ENCODE peak calls at places on chromosome 6, in seven cellular contexts. C, W, X, V, K, U and J are unnamed samples.

GRCh38 chr6:106102967-106103727 is 17.0 kb downstream of the PRDM1 start:
- DNase-seq in C (no peak), W (no peak), X (no peak), V (no peak), K (no peak), U (no peak), J (no peak)

GRCh38 chr6:3751019-3751729 is at the start of gene PXDC1:
- DNase-seq in C (no peak), W (no peak), X (no peak), V (no peak), K (peak; percentile 84), U (no peak), J (peak; percentile 32)

GRCh38 chr6:44253307-44254101 is 3.8 kb downstream of the SLC35B2 start:
- DNase-seq in C (peak; percentile 32), W (no peak), X (peak; percentile 66), V (no peak), K (peak; percentile 25), U (no peak), J (peak; percentile 52)

GRCh38 chr6:75196051-75196743 is 9.7 kb downstream of the COL12A1 start:
- DNase-seq in C (no peak), W (no peak), X (no peak), V (no peak), K (no peak), U (no peak), J (no peak)

GRCh38 chr6:63307581-63308246 is 12.1 kb downstream of the LGSN start:
- DNase-seq in C (no peak), W (no peak), X (no peak), V (no peak), K (no peak), U (no peak), J (no peak)

GRCh38 chr6:33251390-33252012 is 20.2 kb downstream of the VPS52 start:
- DNase-seq in C (no peak), W (no peak), X (no peak), V (no peak), K (no peak), U (no peak), J (no peak)

GRCh38 chr6:95866732-95867131 is 149.0 kb upstream of the FUT9 start:
- DNase-seq in C (no peak), W (no peak), X (peak; percentile 41), V (no peak), K (no peak), U (no peak), J (no peak)

GRCh38 chr6:123036663-123037062 is 40.6 kb downstream of the CLVS2 start:
- DNase-seq in C (no peak), W (no peak), X (no peak), V (no peak), K (no peak), U (no peak), J (no peak)

GRCh38 chr6:63773200-63773599 is 137.6 kb downstream of the PHF3 start:
- DNase-seq in C (no peak), W (no peak), X (no peak), V (no peak), K (no peak), U (no peak), J (no peak)

GRCh38 chr6:57822896-57823358 is 505.5 kb downstream of the PRIM2 start:
- DNase-seq in C (no peak), W (no peak), X (no peak), V (no peak), K (no peak), U (no peak), J (no peak)

GRCh38 chr6:101401792-101402617 is 8.5 kb downstream of the GRIK2 start:
- DNase-seq in C (no peak), W (no peak), X (no peak), V (no peak), K (peak; percentile 49), U (no peak), J (no peak)

GRCh38 chr6:46888578-46888977 is 33.2 kb downstream of the ADGRF5 start:
- DNase-seq in C (no peak), W (no peak), X (no peak), V (no peak), K (no peak), U (no peak), J (no peak)

GRCh38 chr6:11280394-11280793 is 47.9 kb upstream of the NEDD9 start:
- DNase-seq in C (no peak), W (peak; percentile 70), X (no peak), V (no peak), K (no peak), U (no peak), J (no peak)

GRCh38 chr6:72386324-72386723 is 235.5 kb upstream of the KCNQ5 start:
- DNase-seq in C (no peak), W (no peak), X (no peak), V (no peak), K (no peak), U (no peak), J (no peak)

GRCh38 chr6:10398439-10399218 is 16.2 kb downstream of the TFAP2A start:
- DNase-seq in C (no peak), W (no peak), X (no peak), V (no peak), K (no peak), U (no peak), J (no peak)

GRCh38 chr6:35234901-35235300 is 21.1 kb downstream of the SCUBE3 start:
- DNase-seq in C (no peak), W (no peak), X (no peak), V (no peak), K (no peak), U (no peak), J (no peak)

GRCh38 chr6:5086294-5086890 is 1.3 kb downstream of the PPP1R3G start:
- DNase-seq in C (no peak), W (no peak), X (no peak), V (no peak), K (no peak), U (no peak), J (no peak)

GRCh38 chr6:152270301-152270925 is 366.7 kb downstream of the SYNE1 start:
- DNase-seq in C (no peak), W (no peak), X (no peak), V (no peak), K (no peak), U (no peak), J (no peak)

GRCh38 chr6:150541587-150541986 is 58.1 kb upstream of the PLEKHG1 start:
- DNase-seq in C (no peak), W (no peak), X (no peak), V (no peak), K (no peak), U (no peak), J (no peak)

GRCh38 chr6:4936681-4937041 is 67.2 kb downstream of the RPP40 start:
- DNase-seq in C (no peak), W (no peak), X (no peak), V (no peak), K (no peak), U (no peak), J (peak; percentile 31)

GRCh38 chr6:75505426-75505825 is 11.8 kb upstream of the FILIP1 start:
- DNase-seq in C (no peak), W (no peak), X (no peak), V (no peak), K (no peak), U (no peak), J (no peak)

GRCh38 chr6:159828074-159828473 is 28.0 kb downstream of the PNLDC1 start:
- DNase-seq in C (no peak), W (no peak), X (no peak), V (no peak), K (no peak), U (no peak), J (no peak)

GRCh38 chr6:91299544-91300491 is 712.9 kb upstream of the MAP3K7 start:
- DNase-seq in C (peak; percentile 10), W (no peak), X (no peak), V (no peak), K (no peak), U (peak; percentile 17), J (no peak)

GRCh38 chr6:147177286-147177685 is 26.9 kb upstream of the STXBP5 start:
- DNase-seq in C (no peak), W (no peak), X (no peak), V (no peak), K (no peak), U (no peak), J (no peak)

GRCh38 chr6:170137911-170138910 is 152.7 kb downstream of the DLL1 start:
- DNase-seq in C (peak; percentile 7), W (peak; percentile 11), X (peak; percentile 23), V (no peak), K (peak; percentile 68), U (no peak), J (no peak)

GRCh38 chr6:132812255-132812732 is 2.1 kb upstream of the RPS12 start:
- DNase-seq in C (no peak), W (no peak), X (no peak), V (no peak), K (no peak), U (no peak), J (peak; percentile 49)

DNA sequence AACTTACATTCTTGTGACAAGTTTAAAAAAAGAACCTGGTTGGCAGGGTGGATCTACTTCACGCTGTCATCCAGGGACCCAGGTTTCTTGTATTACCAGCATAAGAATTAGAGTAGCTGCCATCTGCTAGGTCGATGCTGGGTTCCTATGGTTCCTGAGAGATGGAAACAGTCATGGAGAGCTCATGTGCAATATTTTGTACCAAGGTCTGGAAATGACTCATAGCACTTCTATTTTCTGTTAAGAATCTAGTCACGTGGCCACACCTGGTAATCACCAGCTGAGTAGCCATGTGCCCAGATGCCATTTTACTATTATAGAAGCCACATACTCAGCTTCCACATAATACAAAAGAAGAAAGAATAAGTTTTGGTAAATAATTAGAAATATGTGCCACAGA is 171.3 kb downstream of the CD83 start:
- DNase-seq in C (no peak), W (no peak), X (no peak), V (no peak), K (no peak), U (no peak), J (no peak)
- H3K27ac ChIP-seq in C (no peak overlapping the region), W (no peak overlapping the region), X (no peak overlapping the region), V (no peak overlapping the region), K (no peak overlapping the region), U (no peak overlapping the region), J (no peak overlapping the region)

GRCh38 chr6:140045116-140045515 is 670.7 kb upstream of the CITED2 start:
- DNase-seq in C (no peak), W (no peak), X (no peak), V (no peak), K (no peak), U (no peak), J (no peak)
- H3K4me1 ChIP-seq in C (peaks cover 16% of the 10 kb centered on the region), W (no peaks in the 10 kb centered on the region), X (no peaks in the 10 kb centered on the region), V (peaks cover 15% of the 10 kb centered on the region), K (peaks cover 13% of the 10 kb centered on the region), U (peaks cover 21% of the 10 kb centered on the region), J (no peaks in the 10 kb centered on the region)

GRCh38 chr6:85580104-85580877 is 13.4 kb downstream of the SNX14 start:
- DNase-seq in C (no peak), W (no peak), X (peak; percentile 45), V (no peak), K (no peak), U (no peak), J (no peak)
- H3K27ac ChIP-seq in C (peak overlapping the region; percentile 72), W (no peak overlapping the region), X (peak overlapping the region; percentile 64), V (no peak overlapping the region), K (no peak overlapping the region), U (peak overlapping the region; percentile 25), J (no peak overlapping the region)

DNA sequence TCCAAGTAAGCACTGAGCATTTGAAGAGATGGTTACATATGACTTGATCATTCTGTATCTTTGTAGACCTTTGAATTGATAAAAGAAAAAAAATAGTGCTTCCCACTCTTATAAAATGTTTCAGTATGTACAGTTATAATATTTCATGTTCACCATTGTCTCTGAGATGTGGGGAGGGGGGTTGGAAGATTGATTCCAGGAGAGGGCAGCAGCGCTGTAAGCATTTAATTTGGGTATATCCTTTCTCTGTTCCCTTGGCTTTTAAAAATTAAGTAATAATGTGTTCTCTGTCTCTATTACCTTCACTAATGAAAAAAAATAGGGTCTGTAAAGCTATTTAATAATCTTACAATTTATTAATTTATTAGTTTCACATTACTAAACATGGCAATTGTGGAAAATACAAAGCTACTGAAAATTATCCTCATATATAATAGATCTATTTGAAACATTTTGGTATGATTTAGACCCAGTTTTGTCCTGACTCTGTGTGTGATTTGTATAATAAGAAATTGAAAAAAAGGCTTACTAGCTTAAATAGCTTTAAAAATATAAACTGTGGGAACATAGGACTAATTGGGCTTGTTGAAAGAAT is 341.2 kb downstream of the CDKAL1 start:
- DNase-seq in C (no peak), W (no peak), X (no peak), V (no peak), K (no peak), U (no peak), J (no peak)
- H3K4me1 ChIP-seq in C (peaks cover 4% of the 10 kb centered on the region), W (no peaks in the 10 kb centered on the region), X (peaks cover 26% of the 10 kb centered on the region), V (peaks cover 10% of the 10 kb centered on the region), K (peaks cover 9% of the 10 kb centered on the region), U (no peaks in the 10 kb centered on the region), J (no peaks in the 10 kb centered on the region)